ENCODE peak calls at places on chromosomes 4 and X, in six cellular contexts. X, T, P, V, Z and U are unnamed samples.
A peak's percentile ranks its signal among the peaks of the same experiment; 100 is the strongest.

GRCh38 chr4:86496094-86497060 is 97.7 kb upstream of the PTPN13 start:
- DNase-seq in X (peak; percentile 6), T (no peak), P (peak; percentile 25), V (peak; percentile 63), Z (peak; percentile 16), U (peak; percentile 72)

GRCh38 chrX:131577999-131578734 is 34.3 kb downstream of the OR13H1 start:
- DNase-seq in X (no peak), T (no peak), P (no peak), V (no peak), Z (no peak), U (no peak)

GRCh38 chr4:186919340-186919739 is 195.7 kb upstream of the FAT1 start:
- DNase-seq in X (no peak), T (no peak), P (no peak), V (no peak), Z (no peak), U (no peak)

GRCh38 chr4:77203380-77204197 is 46.6 kb downstream of the CCNG2 start:
- DNase-seq in X (peak; percentile 61), T (peak; percentile 27), P (peak; percentile 71), V (peak; percentile 83), Z (peak; percentile 64), U (peak; percentile 92)

GRCh38 chr4:173217727-173218126 is 49.1 kb downstream of the GALNT7 start:
- DNase-seq in X (peak; percentile 18), T (no peak), P (peak; percentile 60), V (no peak), Z (no peak), U (peak; percentile 76)

GRCh38 chr4:109009909-109010308 is 247.1 kb upstream of the ETNPPL start:
- DNase-seq in X (peak; percentile 45), T (peak; percentile 41), P (peak; percentile 76), V (peak; percentile 81), Z (no peak), U (peak; percentile 87)

GRCh38 chr4:86558799-86559198 is 35.3 kb upstream of the PTPN13 start:
- DNase-seq in X (no peak), T (no peak), P (no peak), V (no peak), Z (no peak), U (no peak)

GRCh38 chrX:54413753-54414152 is 26.5 kb upstream of the TSR2 start:
- DNase-seq in X (no peak), T (no peak), P (no peak), V (peak; percentile 48), Z (no peak), U (peak; percentile 9)

GRCh38 chr4:11615601-11616000 is 186.9 kb upstream of the HS3ST1 start:
- DNase-seq in X (no peak), T (no peak), P (no peak), V (no peak), Z (no peak), U (no peak)

GRCh38 chr4:88442636-88443260 is 14.2 kb upstream of the HERC5 start:
- DNase-seq in X (no peak), T (no peak), P (no peak), V (no peak), Z (no peak), U (no peak)

GRCh38 chr4:157992038-157992706 is 180.7 kb downstream of the GASK1B start:
- DNase-seq in X (peak; percentile 54), T (peak; percentile 57), P (peak; percentile 75), V (peak; percentile 77), Z (no peak), U (peak; percentile 91)

GRCh38 chrX:150887906-150888465 is 10.5 kb downstream of the CD99L2 start:
- DNase-seq in X (no peak), T (peak; percentile 29), P (peak; percentile 22), V (no peak), Z (no peak), U (peak; percentile 38)

GRCh38 chr4:186627226-186627865 is 72.0 kb upstream of the MTNR1A start:
- DNase-seq in X (no peak), T (no peak), P (no peak), V (no peak), Z (no peak), U (peak; percentile 34)

GRCh38 chr4:119209077-119209476 is 3.4 kb upstream of the USP53 start:
- DNase-seq in X (peak; percentile 66), T (peak; percentile 94), P (peak; percentile 94), V (peak; percentile 91), Z (no peak), U (peak; percentile 92)

GRCh38 chrX:119067023-119067739 is 5.6 kb upstream of the CT47C1 start:
- DNase-seq in X (peak; percentile 15), T (peak; percentile 21), P (peak; percentile 43), V (peak; percentile 53), Z (peak; percentile 52), U (peak; percentile 75)

GRCh38 chr4:104693601-104694201 is 199.0 kb upstream of the CXXC4 start:
- DNase-seq in X (no peak), T (no peak), P (no peak), V (no peak), Z (no peak), U (peak; percentile 14)

GRCh38 chrX:20530319-20530979 is 263.7 kb upstream of the RPS6KA3 start:
- DNase-seq in X (no peak), T (no peak), P (peak; percentile 56), V (peak; percentile 61), Z (peak; percentile 57), U (peak; percentile 77)

GRCh38 chrX:71251456-71251973 is 2.4 kb downstream of the ZMYM3 start:
- DNase-seq in X (no peak), T (no peak), P (no peak), V (no peak), Z (peak; percentile 11), U (peak; percentile 16)
- H3K4me3 ChIP-seq in X (peak overlapping the region; percentile 13), T (no peak overlapping the region), P (no peak overlapping the region), V (no peak overlapping the region), Z (no peak overlapping the region), U (no peak overlapping the region)

DNA sequence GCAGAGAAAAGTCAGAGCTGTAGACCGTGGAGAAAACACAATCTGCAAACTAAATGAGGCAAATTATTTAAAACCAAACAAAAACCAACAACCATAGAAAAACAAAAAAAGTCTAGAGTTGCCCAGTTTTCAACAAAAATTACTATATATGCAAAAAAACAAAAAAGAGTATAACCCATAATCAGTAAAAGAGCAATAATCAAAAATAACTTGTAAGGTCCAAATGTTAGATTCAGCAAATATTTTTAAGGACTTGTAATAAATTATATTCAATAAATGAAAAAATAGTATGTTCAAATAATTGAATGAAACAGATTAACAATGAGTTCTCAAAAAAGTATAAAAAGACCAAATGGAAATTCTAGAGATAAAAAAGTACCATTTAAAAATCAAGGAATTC is 130.5 kb downstream of the LRBA start:
- DNase-seq in X (no peak), T (no peak), P (no peak), V (no peak), Z (no peak), U (no peak)
- H3K4me3 ChIP-seq in X (no peak overlapping the region), T (no peak overlapping the region), P (no peak overlapping the region), V (no peak overlapping the region), Z (no peak overlapping the region), U (no peak overlapping the region)

GRCh38 chrX:153828723-153829548 is 1.4 kb downstream of the PDZD4 start:
- DNase-seq in X (no peak), T (no peak), P (no peak), V (peak; percentile 1), Z (no peak), U (peak; percentile 3)

GRCh38 chrX:153828308-153828707 is 2.0 kb downstream of the PDZD4 start:
- DNase-seq in X (no peak), T (no peak), P (no peak), V (no peak), Z (no peak), U (peak; percentile 38)

GRCh38 chrX:153830632-153831434 is 489 bp upstream of the PDZD4 start:
- DNase-seq in X (no peak), T (no peak), P (no peak), V (no peak), Z (no peak), U (no peak)

GRCh38 chrX:153829799-153830631 is at the start of gene PDZD4:
- DNase-seq in X (no peak), T (no peak), P (no peak), V (no peak), Z (no peak), U (no peak)

GRCh38 chrX:153829549-153829798 is 870 bp downstream of the PDZD4 start:
- DNase-seq in X (no peak), T (no peak), P (no peak), V (no peak), Z (no peak), U (no peak)
- H3K4me3 ChIP-seq in X (no peak overlapping the region), T (no peak overlapping the region), P (no peak overlapping the region), V (no peak overlapping the region), Z (peak overlapping the region; percentile 26), U (no peak overlapping the region)

GRCh38 chr4:100117749-100118148 is 72.5 kb downstream of the DDIT4L start:
- DNase-seq in X (no peak), T (no peak), P (no peak), V (no peak), Z (no peak), U (peak; percentile 50)
- H3K4me3 ChIP-seq in X (no peak overlapping the region), T (no peak overlapping the region), P (no peak overlapping the region), V (no peak overlapping the region), Z (no peak overlapping the region), U (no peak overlapping the region)

DNA sequence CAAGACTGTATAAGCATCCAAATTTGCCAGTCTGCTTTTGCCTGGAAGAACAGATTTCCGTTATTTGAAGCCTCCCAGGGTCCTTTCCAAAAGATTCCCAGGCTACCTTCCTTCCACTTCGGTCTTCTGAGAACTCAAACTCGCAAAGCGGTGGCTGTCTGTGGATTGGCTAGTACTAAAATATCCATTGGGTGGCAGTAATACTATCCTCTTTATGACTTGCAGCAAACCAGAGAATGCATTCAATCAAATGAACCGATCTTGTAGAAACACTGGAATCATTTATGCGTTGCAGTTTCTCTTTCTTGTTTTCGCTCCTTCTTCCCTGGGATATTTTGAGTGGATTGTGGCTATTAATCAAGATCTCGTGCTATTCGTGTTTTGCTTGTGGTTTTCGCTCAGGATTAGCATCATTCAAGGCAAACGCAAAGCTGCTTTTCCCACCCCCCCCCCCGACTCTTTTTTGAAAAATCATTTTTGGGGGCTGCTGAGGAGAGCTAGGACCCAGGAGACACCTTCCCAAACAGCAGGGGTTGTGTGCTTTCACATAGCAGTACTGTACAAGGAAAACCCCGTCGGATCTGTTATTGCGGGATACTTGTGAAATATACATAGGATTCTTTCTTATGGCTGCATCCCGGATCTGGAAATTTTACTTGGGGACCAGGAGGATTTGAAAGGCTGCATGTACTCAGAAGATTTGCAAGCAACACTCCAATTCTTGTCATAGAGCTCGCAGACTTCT is at the start of gene IL1RAPL1:
- DNase-seq in X (peak; percentile 41), T (peak; percentile 1), P (peak; percentile 56), V (peak; percentile 12), Z (no peak), U (peak; percentile 84)
- H3K4me3 ChIP-seq in X (peak within 1 kb of the TSS; percentile 71), T (peak within 1 kb of the TSS; percentile 4), P (peak within 1 kb of the TSS; percentile 57), V (peak within 1 kb of the TSS; percentile 17), Z (peak within 1 kb of the TSS; percentile 16), U (peak within 1 kb of the TSS; percentile 53)

GRCh38 chr4:112910109-112910736 is 139.2 kb upstream of the ANK2 start:
- DNase-seq in X (no peak), T (peak; percentile 38), P (peak; percentile 47), V (peak; percentile 82), Z (no peak), U (peak; percentile 71)

GRCh38 chr4:112905728-112906127 is 143.7 kb upstream of the ANK2 start:
- DNase-seq in X (no peak), T (no peak), P (no peak), V (no peak), Z (no peak), U (no peak)

DNA sequence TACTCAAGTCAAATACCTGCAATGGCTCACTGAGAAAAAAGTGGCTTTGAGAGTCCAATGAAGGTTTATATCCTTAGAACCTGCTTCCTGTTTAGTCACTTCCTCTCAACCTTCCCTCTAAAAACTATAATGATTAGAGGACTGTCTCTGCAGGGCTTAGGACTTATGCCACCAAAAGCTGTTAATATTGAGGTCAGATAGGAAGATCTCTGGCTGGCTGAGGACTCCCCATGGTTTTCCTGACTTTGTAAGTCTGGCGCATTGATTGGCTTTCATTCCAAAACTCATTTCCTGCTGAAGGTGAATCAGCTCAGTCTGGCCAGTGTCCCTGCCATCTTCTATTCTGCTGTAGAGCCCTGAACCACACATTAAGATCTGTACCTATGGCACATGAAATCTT is 140.9 kb upstream of the ANK2 start:
- DNase-seq in X (no peak), T (no peak), P (no peak), V (no peak), Z (no peak), U (no peak)
- H3K4me3 ChIP-seq in X (no peak overlapping the region), T (no peak overlapping the region), P (no peak overlapping the region), V (no peak overlapping the region), Z (no peak overlapping the region), U (no peak overlapping the region)